ENCODE peak calls at places on chromosome 14, in eight cellular contexts. One of them, this sample, is unnamed.

GRCh38 chr14:22780105-22780679 is 13.7 kb downstream of the OXA1L start:
- DNase-seq in A549: no peak
- DNase-seq in H1: no peak
- DNase-seq in K562: no peak
- DNase-seq in endothelial cell of umbilical vein: peak
- DNase-seq in HepG2: peak
- DNase-seq in HCT116: no peak
- DNase-seq in GM12878: no peak
- DNase-seq in this sample: no peak

GRCh38 chr14:23356662-23357061 is 4.0 kb upstream of the SLC22A17 start:
- DNase-seq in H1: no peak
- DNase-seq in GM12878: no peak
- DNase-seq in HepG2: no peak
- DNase-seq in endothelial cell of umbilical vein: no peak
- DNase-seq in K562: no peak
- DNase-seq in A549: no peak
- DNase-seq in HCT116: no peak
- DNase-seq in this sample: no peak

GRCh38 chr14:102944448-102945330 is 22.2 kb downstream of the AMN start:
- DNase-seq in HCT116: no peak
- DNase-seq in HepG2: no peak
- DNase-seq in GM12878: no peak
- DNase-seq in endothelial cell of umbilical vein: no peak
- DNase-seq in H1: no peak
- DNase-seq in K562: no peak
- DNase-seq in A549: no peak
- DNase-seq in this sample: no peak

GRCh38 chr14:53881161-53881846 is 75.3 kb downstream of the BMP4 start:
- DNase-seq in K562: no peak
- DNase-seq in GM12878: no peak
- DNase-seq in endothelial cell of umbilical vein: peak
- DNase-seq in HepG2: peak
- DNase-seq in HCT116: no peak
- DNase-seq in A549: peak
- DNase-seq in H1: no peak
- DNase-seq in this sample: no peak

GRCh38 chr14:96126783-96127271 is 77.8 kb upstream of the BDKRB2 start:
- DNase-seq in HepG2: no peak
- DNase-seq in A549: no peak
- DNase-seq in K562: no peak
- DNase-seq in endothelial cell of umbilical vein: no peak
- DNase-seq in GM12878: no peak
- DNase-seq in HCT116: no peak
- DNase-seq in H1: no peak
- DNase-seq in this sample: no peak

GRCh38 chr14:104933721-104934379 is 9.2 kb downstream of the PLD4 start:
- DNase-seq in endothelial cell of umbilical vein: no peak
- DNase-seq in A549: no peak
- DNase-seq in H1: no peak
- DNase-seq in K562: no peak
- DNase-seq in GM12878: no peak
- DNase-seq in HepG2: no peak
- DNase-seq in HCT116: no peak
- DNase-seq in this sample: no peak

GRCh38 chr14:75991753-75992152 is 6.2 kb downstream of the IFT43 start:
- DNase-seq in H1: no peak
- DNase-seq in GM12878: no peak
- DNase-seq in HCT116: no peak
- DNase-seq in K562: no peak
- DNase-seq in A549: no peak
- DNase-seq in HepG2: no peak
- DNase-seq in endothelial cell of umbilical vein: no peak
- DNase-seq in this sample: no peak

GRCh38 chr14:42370056-42370455 is 763.4 kb downstream of the LRFN5 start:
- DNase-seq in HCT116: no peak
- DNase-seq in GM12878: no peak
- DNase-seq in endothelial cell of umbilical vein: no peak
- DNase-seq in H1: no peak
- DNase-seq in A549: no peak
- DNase-seq in K562: no peak
- DNase-seq in HepG2: no peak
- DNase-seq in this sample: no peak

GRCh38 chr14:22218729-22219128 is 370.3 kb downstream of the DAD1 start:
- DNase-seq in GM12878: no peak
- DNase-seq in K562: no peak
- DNase-seq in HCT116: no peak
- DNase-seq in H1: no peak
- DNase-seq in HepG2: no peak
- DNase-seq in endothelial cell of umbilical vein: no peak
- DNase-seq in A549: no peak
- DNase-seq in this sample: no peak

GRCh38 chr14:37429618-37430017 is 165.4 kb downstream of the FOXA1 start:
- DNase-seq in endothelial cell of umbilical vein: no peak
- DNase-seq in HepG2: no peak
- DNase-seq in K562: no peak
- DNase-seq in A549: no peak
- DNase-seq in H1: no peak
- DNase-seq in GM12878: no peak
- DNase-seq in HCT116: no peak
- DNase-seq in this sample: no peak

GRCh38 chr14:94481468-94482131 is 5.6 kb upstream of the SERPINA9 start:
- DNase-seq in HCT116: no peak
- DNase-seq in K562: no peak
- DNase-seq in HepG2: peak
- DNase-seq in A549: no peak
- DNase-seq in endothelial cell of umbilical vein: no peak
- DNase-seq in H1: no peak
- DNase-seq in GM12878: peak
- DNase-seq in this sample: no peak

GRCh38 chr14:72097173-72097783 is 165.0 kb downstream of the RGS6 start:
- DNase-seq in endothelial cell of umbilical vein: no peak
- DNase-seq in K562: no peak
- DNase-seq in HCT116: no peak
- DNase-seq in GM12878: no peak
- DNase-seq in A549: no peak
- DNase-seq in H1: no peak
- DNase-seq in HepG2: no peak
- DNase-seq in this sample: no peak

GRCh38 chr14:95515080-95515489 is 1.4 kb downstream of the SYNE3 start:
- DNase-seq in GM12878: no peak
- DNase-seq in endothelial cell of umbilical vein: peak
- DNase-seq in K562: no peak
- DNase-seq in A549: no peak
- DNase-seq in HepG2: no peak
- DNase-seq in H1: no peak
- DNase-seq in HCT116: no peak
- DNase-seq in this sample: peak

GRCh38 chr14:104151546-104152245 is 13.3 kb downstream of the KIF26A start:
- DNase-seq in HepG2: no peak
- DNase-seq in A549: no peak
- DNase-seq in HCT116: no peak
- DNase-seq in K562: no peak
- DNase-seq in H1: no peak
- DNase-seq in GM12878: no peak
- DNase-seq in endothelial cell of umbilical vein: no peak
- DNase-seq in this sample: no peak

GRCh38 chr14:31435276-31435675 is 14.9 kb upstream of the HEATR5A start:
- DNase-seq in HepG2: no peak
- DNase-seq in H1: no peak
- DNase-seq in HCT116: no peak
- DNase-seq in A549: no peak
- DNase-seq in endothelial cell of umbilical vein: no peak
- DNase-seq in K562: no peak
- DNase-seq in GM12878: no peak
- DNase-seq in this sample: no peak

GRCh38 chr14:95265106-95266094 is 54.3 kb downstream of the CLMN start:
- DNase-seq in K562: no peak
- DNase-seq in H1: no peak
- DNase-seq in endothelial cell of umbilical vein: peak
- DNase-seq in GM12878: peak
- DNase-seq in HepG2: peak
- DNase-seq in HCT116: peak
- DNase-seq in A549: peak
- DNase-seq in this sample: peak

GRCh38 chr14:92747701-92748258 is 647 bp downstream of the LGMN start:
- DNase-seq in GM12878: no peak
- DNase-seq in endothelial cell of umbilical vein: peak
- DNase-seq in HepG2: peak
- DNase-seq in K562: no peak
- DNase-seq in H1: no peak
- DNase-seq in A549: no peak
- DNase-seq in HCT116: no peak
- DNase-seq in this sample: no peak

GRCh38 chr14:96104469-96105057 is 65.4 kb downstream of the C14orf132 start:
- DNase-seq in K562: no peak
- DNase-seq in HepG2: peak
- DNase-seq in endothelial cell of umbilical vein: peak
- DNase-seq in GM12878: no peak
- DNase-seq in H1: no peak
- DNase-seq in A549: peak
- DNase-seq in HCT116: no peak
- DNase-seq in this sample: peak

GRCh38 chr14:37594916-37595808 is at the start of the genes FOXA1 and TTC6:
- DNase-seq in GM12878: no peak
- DNase-seq in H1: peak
- DNase-seq in endothelial cell of umbilical vein: no peak
- DNase-seq in A549: peak
- DNase-seq in HCT116: peak
- DNase-seq in K562: peak
- DNase-seq in HepG2: peak
- DNase-seq in this sample: peak

GRCh38 chr14:73789996-73790581 is 61.5 kb upstream of the PTGR2 start:
- DNase-seq in A549: no peak
- DNase-seq in HCT116: no peak
- DNase-seq in GM12878: no peak
- DNase-seq in HepG2: no peak
- DNase-seq in H1: no peak
- DNase-seq in endothelial cell of umbilical vein: peak
- DNase-seq in K562: no peak
- DNase-seq in this sample: no peak

GRCh38 chr14:104387385-104388010 is 192.1 kb upstream of the C14orf180 start:
- DNase-seq in endothelial cell of umbilical vein: no peak
- DNase-seq in K562: no peak
- DNase-seq in GM12878: no peak
- DNase-seq in A549: no peak
- DNase-seq in HCT116: no peak
- DNase-seq in H1: no peak
- DNase-seq in HepG2: no peak
- DNase-seq in this sample: no peak

GRCh38 chr14:95519699-95520098 is 3.2 kb upstream of the SYNE3 start:
- DNase-seq in HCT116: peak
- DNase-seq in A549: no peak
- DNase-seq in K562: no peak
- DNase-seq in GM12878: no peak
- DNase-seq in HepG2: no peak
- DNase-seq in H1: no peak
- DNase-seq in endothelial cell of umbilical vein: peak
- DNase-seq in this sample: peak

GRCh38 chr14:100988411-100988900 is 84.9 kb upstream of the RTL1 start:
- DNase-seq in endothelial cell of umbilical vein: peak
- DNase-seq in HepG2: peak
- DNase-seq in A549: peak
- DNase-seq in K562: no peak
- DNase-seq in GM12878: peak
- DNase-seq in H1: no peak
- DNase-seq in HCT116: peak
- DNase-seq in this sample: no peak

GRCh38 chr14:89293349-89293916 is 123.6 kb downstream of the FOXN3 start:
- DNase-seq in endothelial cell of umbilical vein: no peak
- DNase-seq in GM12878: no peak
- DNase-seq in K562: no peak
- DNase-seq in HCT116: no peak
- DNase-seq in H1: peak
- DNase-seq in HepG2: no peak
- DNase-seq in A549: no peak
- DNase-seq in this sample: no peak

DNA sequence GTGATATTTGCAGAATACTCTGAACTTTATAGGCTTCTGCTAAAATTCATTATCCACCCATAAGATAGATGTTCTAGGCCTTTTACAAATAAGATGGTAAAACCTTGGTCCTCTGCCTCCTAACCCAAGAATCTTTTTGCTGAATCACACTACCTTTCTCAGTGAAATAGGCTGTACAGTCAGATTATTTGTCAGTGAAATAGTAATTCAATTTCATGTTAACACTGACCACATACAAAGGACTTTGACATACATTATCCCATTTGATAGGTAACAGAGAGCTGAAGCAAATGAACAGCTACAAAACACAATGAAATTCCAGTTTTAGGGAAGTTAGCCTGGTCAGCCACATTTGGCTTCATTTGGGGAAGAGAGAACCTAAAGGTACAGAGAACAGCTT is 141.1 kb downstream of the PCNX1 start:
- DNase-seq in H1: no peak
- DNase-seq in HCT116: no peak
- DNase-seq in A549: no peak
- DNase-seq in endothelial cell of umbilical vein: no peak
- DNase-seq in HepG2: no peak
- DNase-seq in K562: no peak
- DNase-seq in GM12878: no peak
- DNase-seq in this sample: no peak
- TF ChIP-seq MAX in H1: no peak
- TF ChIP-seq MAX in HCT116: no peak
- TF ChIP-seq MAX in A549: no peak
- TF ChIP-seq MAX in endothelial cell of umbilical vein: no peak
- TF ChIP-seq MAX in HepG2: no peak
- TF ChIP-seq MAX in K562: no peak
- TF ChIP-seq MAX in GM12878: no peak
- TF ChIP-seq MAX in this sample: no peak

GRCh38 chr14:50943943-50944646 is at the start of gene PYGL:
- DNase-seq in H1: peak
- DNase-seq in HepG2: peak
- DNase-seq in K562: peak
- DNase-seq in HCT116: peak
- DNase-seq in endothelial cell of umbilical vein: peak
- DNase-seq in A549: peak
- DNase-seq in GM12878: no peak
- DNase-seq in this sample: peak
- TF ChIP-seq POLR2A in H1: no peak
- TF ChIP-seq POLR2A in HepG2: peak
- TF ChIP-seq POLR2A in K562: peak
- TF ChIP-seq POLR2A in HCT116: peak
- TF ChIP-seq POLR2A in endothelial cell of umbilical vein: no peak
- TF ChIP-seq POLR2A in A549: peak
- TF ChIP-seq POLR2A in GM12878: no peak
- TF ChIP-seq POLR2A in this sample: peak

GRCh38 chr14:39258782-39259545 is 25.2 kb downstream of the MIA2 start:
- DNase-seq in HepG2: no peak
- DNase-seq in GM12878: no peak
- DNase-seq in endothelial cell of umbilical vein: no peak
- DNase-seq in H1: no peak
- DNase-seq in K562: no peak
- DNase-seq in HCT116: no peak
- DNase-seq in A549: no peak
- DNase-seq in this sample: no peak
- TF ChIP-seq MAX in HepG2: no peak
- TF ChIP-seq MAX in GM12878: no peak
- TF ChIP-seq MAX in endothelial cell of umbilical vein: no peak
- TF ChIP-seq MAX in H1: no peak
- TF ChIP-seq MAX in K562: no peak
- TF ChIP-seq MAX in HCT116: no peak
- TF ChIP-seq MAX in A549: no peak
- TF ChIP-seq MAX in this sample: no peak

GRCh38 chr14:60648934-60649814 is at the start of gene SIX1:
- DNase-seq in H1: peak
- DNase-seq in A549: peak
- DNase-seq in HCT116: peak
- DNase-seq in K562: peak
- DNase-seq in HepG2: peak
- DNase-seq in endothelial cell of umbilical vein: peak
- DNase-seq in GM12878: no peak
- DNase-seq in this sample: peak
- TF ChIP-seq POLR2A in H1: no peak
- TF ChIP-seq POLR2A in A549: peak
- TF ChIP-seq POLR2A in HCT116: peak
- TF ChIP-seq POLR2A in K562: no peak
- TF ChIP-seq POLR2A in HepG2: peak
- TF ChIP-seq POLR2A in endothelial cell of umbilical vein: peak
- TF ChIP-seq POLR2A in GM12878: no peak
- TF ChIP-seq POLR2A in this sample: no peak